ENCODE peak calls at places on chromosome 16, in four cellular contexts. H is aorta, V is left ventricle myocardium inferior, D is adipocyte. G is an unnamed sample.

GRCh38 chr16:25007284-25007984 is 7.7 kb downstream of the ARHGAP17 start:
- DNase-seq in H (no peak), V (no peak), D (peak), G (no peak)

GRCh38 chr16:85332175-85332574 is 219.9 kb upstream of the CIBAR2 start:
- DNase-seq in V (no peak), D (no peak), H (no peak), G (peak)

GRCh38 chr16:61146429-61146828 is 889.8 kb downstream of the CDH8 start:
- DNase-seq in H (no peak), D (no peak), V (no peak), G (no peak)

GRCh38 chr16:58409316-58409973 is 17.2 kb downstream of the GINS3 start:
- DNase-seq in H (peak), V (peak), D (peak), G (peak)

GRCh38 chr16:89593841-89594240 is 18.3 kb downstream of the CPNE7 start:
- DNase-seq in V (no peak), D (no peak), H (no peak), G (no peak)

GRCh38 chr16:88510091-88510719 is 57.1 kb downstream of the ZFPM1 start:
- DNase-seq in H (no peak), D (peak), V (no peak), G (no peak)

GRCh38 chr16:89319883-89320716 is 102.6 kb downstream of the ZNF778 start:
- DNase-seq in V (no peak), H (peak), D (peak), G (peak)

GRCh38 chr16:65111306-65111705 is 10.6 kb downstream of the CDH11 start:
- DNase-seq in D (no peak), V (no peak), H (no peak), G (no peak)

GRCh38 chr16:25064967-25065366 is 46.6 kb upstream of the LCMT1 start:
- DNase-seq in H (no peak), V (no peak), D (no peak), G (no peak)

GRCh38 chr16:25079637-25080375 is 31.7 kb upstream of the LCMT1 start:
- DNase-seq in H (no peak), V (no peak), D (no peak), G (no peak)

GRCh38 chr16:50640391-50640790 is 40.7 kb downstream of the SNX20 start:
- DNase-seq in H (no peak), D (no peak), V (no peak), G (peak)

G was measured in right cardiac atrium.